ENCODE peak calls at places on chromosomes 4 and X, in four cellular contexts. One of them, this sample, is unnamed.

GRCh38 chr4:7134737-7135388 is 57.5 kb upstream of the SORCS2 start:
- DNase-seq in substantia nigra: no peak
- DNase-seq in Peyer's patch: no peak
- DNase-seq in activated CD4-positive, alpha-beta T cell treated with anti-CD3 and anti-CD28 coated beads, Interleukin-2, amount 50 U/mL, for 48 hours: no peak
- DNase-seq in this sample: no peak

GRCh38 chr4:88503344-88503743 is 20.2 kb downstream of the PYURF start:
- DNase-seq in substantia nigra: no peak
- DNase-seq in Peyer's patch: no peak
- DNase-seq in activated CD4-positive, alpha-beta T cell treated with anti-CD3 and anti-CD28 coated beads, Interleukin-2, amount 50 U/mL, for 48 hours: no peak
- DNase-seq in this sample: no peak

GRCh38 chr4:140790765-140791164 is 34.6 kb upstream of the TBC1D9 start:
- DNase-seq in Peyer's patch: no peak
- DNase-seq in substantia nigra: peak; percentile 6
- DNase-seq in activated CD4-positive, alpha-beta T cell treated with anti-CD3 and anti-CD28 coated beads, Interleukin-2, amount 50 U/mL, for 48 hours: no peak
- DNase-seq in this sample: no peak

GRCh38 chrX:47529548-47529947 is 31.5 kb upstream of the ARAF start:
- DNase-seq in substantia nigra: no peak
- DNase-seq in Peyer's patch: no peak
- DNase-seq in activated CD4-positive, alpha-beta T cell treated with anti-CD3 and anti-CD28 coated beads, Interleukin-2, amount 50 U/mL, for 48 hours: no peak
- DNase-seq in this sample: no peak

GRCh38 chr4:5710962-5711478 is at the start of gene EVC:
- DNase-seq in Peyer's patch: peak; percentile 60
- DNase-seq in substantia nigra: no peak
- DNase-seq in activated CD4-positive, alpha-beta T cell treated with anti-CD3 and anti-CD28 coated beads, Interleukin-2, amount 50 U/mL, for 48 hours: peak; percentile 38
- DNase-seq in this sample: peak; percentile 83

GRCh38 chr4:28443786-28444412 is 1583.3 kb downstream of the STIM2 start:
- DNase-seq in Peyer's patch: no peak
- DNase-seq in activated CD4-positive, alpha-beta T cell treated with anti-CD3 and anti-CD28 coated beads, Interleukin-2, amount 50 U/mL, for 48 hours: no peak
- DNase-seq in substantia nigra: no peak
- DNase-seq in this sample: no peak

GRCh38 chr4:57023104-57023503 is 44.4 kb downstream of the POLR2B start:
- DNase-seq in activated CD4-positive, alpha-beta T cell treated with anti-CD3 and anti-CD28 coated beads, Interleukin-2, amount 50 U/mL, for 48 hours: no peak
- DNase-seq in substantia nigra: no peak
- DNase-seq in Peyer's patch: no peak
- DNase-seq in this sample: peak; percentile 83

GRCh38 chrX:154322890-154323289 is 27.3 kb downstream of the TKTL1 start:
- DNase-seq in activated CD4-positive, alpha-beta T cell treated with anti-CD3 and anti-CD28 coated beads, Interleukin-2, amount 50 U/mL, for 48 hours: no peak
- DNase-seq in Peyer's patch: no peak
- DNase-seq in substantia nigra: no peak
- DNase-seq in this sample: no peak

GRCh38 chr4:82811392-82811791 is 12.8 kb upstream of the SCD5 start:
- DNase-seq in Peyer's patch: no peak
- DNase-seq in substantia nigra: no peak
- DNase-seq in activated CD4-positive, alpha-beta T cell treated with anti-CD3 and anti-CD28 coated beads, Interleukin-2, amount 50 U/mL, for 48 hours: no peak
- DNase-seq in this sample: no peak

GRCh38 chr4:139720806-139721205 is 55.2 kb downstream of the MGST2 start:
- DNase-seq in substantia nigra: no peak
- DNase-seq in activated CD4-positive, alpha-beta T cell treated with anti-CD3 and anti-CD28 coated beads, Interleukin-2, amount 50 U/mL, for 48 hours: no peak
- DNase-seq in Peyer's patch: no peak
- DNase-seq in this sample: no peak

GRCh38 chrX:1327651-1328304 is 8.8 kb upstream of the IL3RA start:
- DNase-seq in activated CD4-positive, alpha-beta T cell treated with anti-CD3 and anti-CD28 coated beads, Interleukin-2, amount 50 U/mL, for 48 hours: no peak
- DNase-seq in substantia nigra: no peak
- DNase-seq in Peyer's patch: no peak
- DNase-seq in this sample: no peak

GRCh38 chrX:110036162-110037033 is 33.5 kb downstream of the TMEM164 start:
- DNase-seq in activated CD4-positive, alpha-beta T cell treated with anti-CD3 and anti-CD28 coated beads, Interleukin-2, amount 50 U/mL, for 48 hours: no peak
- DNase-seq in substantia nigra: no peak
- DNase-seq in Peyer's patch: no peak
- DNase-seq in this sample: no peak

GRCh38 chr4:146183209-146183608 is 7.7 kb downstream of the LSM6 start:
- DNase-seq in substantia nigra: no peak
- DNase-seq in activated CD4-positive, alpha-beta T cell treated with anti-CD3 and anti-CD28 coated beads, Interleukin-2, amount 50 U/mL, for 48 hours: no peak
- DNase-seq in Peyer's patch: no peak
- DNase-seq in this sample: no peak

GRCh38 chr4:81069706-81070331 is 39.3 kb downstream of the BMP3 start:
- DNase-seq in activated CD4-positive, alpha-beta T cell treated with anti-CD3 and anti-CD28 coated beads, Interleukin-2, amount 50 U/mL, for 48 hours: peak; percentile 43
- DNase-seq in Peyer's patch: peak; percentile 44
- DNase-seq in substantia nigra: peak; percentile 34
- DNase-seq in this sample: peak; percentile 91

GRCh38 chr4:14908635-14909034 is 93.6 kb upstream of the CPEB2 start:
- DNase-seq in Peyer's patch: no peak
- DNase-seq in substantia nigra: no peak
- DNase-seq in activated CD4-positive, alpha-beta T cell treated with anti-CD3 and anti-CD28 coated beads, Interleukin-2, amount 50 U/mL, for 48 hours: no peak
- DNase-seq in this sample: no peak

GRCh38 chr4:150743564-150744342 is 161.8 kb downstream of the MAB21L2 start:
- DNase-seq in substantia nigra: no peak
- DNase-seq in activated CD4-positive, alpha-beta T cell treated with anti-CD3 and anti-CD28 coated beads, Interleukin-2, amount 50 U/mL, for 48 hours: no peak
- DNase-seq in Peyer's patch: no peak
- DNase-seq in this sample: peak; percentile 10

GRCh38 chr4:184424993-184425758 is 49.2 kb downstream of the IRF2 start:
- DNase-seq in activated CD4-positive, alpha-beta T cell treated with anti-CD3 and anti-CD28 coated beads, Interleukin-2, amount 50 U/mL, for 48 hours: no peak
- DNase-seq in Peyer's patch: no peak
- DNase-seq in substantia nigra: no peak
- DNase-seq in this sample: peak; percentile 23

GRCh38 chrX:128156204-128156603 is 104.0 kb upstream of the ACTRT1 start:
- DNase-seq in activated CD4-positive, alpha-beta T cell treated with anti-CD3 and anti-CD28 coated beads, Interleukin-2, amount 50 U/mL, for 48 hours: no peak
- DNase-seq in Peyer's patch: no peak
- DNase-seq in substantia nigra: no peak
- DNase-seq in this sample: no peak

GRCh38 chrX:129701624-129702069 is 37.1 kb upstream of the XPNPEP2 start:
- DNase-seq in Peyer's patch: no peak
- DNase-seq in activated CD4-positive, alpha-beta T cell treated with anti-CD3 and anti-CD28 coated beads, Interleukin-2, amount 50 U/mL, for 48 hours: no peak
- DNase-seq in substantia nigra: no peak
- DNase-seq in this sample: peak; percentile 90

GRCh38 chr4:107734120-107734519 is 14.1 kb upstream of the PAPSS1 start:
- DNase-seq in substantia nigra: no peak
- DNase-seq in activated CD4-positive, alpha-beta T cell treated with anti-CD3 and anti-CD28 coated beads, Interleukin-2, amount 50 U/mL, for 48 hours: no peak
- DNase-seq in Peyer's patch: no peak
- DNase-seq in this sample: peak; percentile 31

GRCh38 chrX:69189972-69190371 is 24.7 kb upstream of the PJA1 start:
- DNase-seq in substantia nigra: no peak
- DNase-seq in activated CD4-positive, alpha-beta T cell treated with anti-CD3 and anti-CD28 coated beads, Interleukin-2, amount 50 U/mL, for 48 hours: no peak
- DNase-seq in Peyer's patch: no peak
- DNase-seq in this sample: no peak

GRCh38 chr4:153880983-153881382 is 92.1 kb upstream of the SFRP2 start:
- DNase-seq in Peyer's patch: no peak
- DNase-seq in substantia nigra: no peak
- DNase-seq in activated CD4-positive, alpha-beta T cell treated with anti-CD3 and anti-CD28 coated beads, Interleukin-2, amount 50 U/mL, for 48 hours: no peak
- DNase-seq in this sample: no peak

GRCh38 chr4:150668824-150669223 is 86.9 kb downstream of the MAB21L2 start:
- DNase-seq in Peyer's patch: no peak
- DNase-seq in activated CD4-positive, alpha-beta T cell treated with anti-CD3 and anti-CD28 coated beads, Interleukin-2, amount 50 U/mL, for 48 hours: no peak
- DNase-seq in substantia nigra: no peak
- DNase-seq in this sample: no peak

GRCh38 chr4:38803833-38804653 is 548 bp downstream of the TLR1 start:
- DNase-seq in substantia nigra: peak; percentile 17
- DNase-seq in Peyer's patch: no peak
- DNase-seq in activated CD4-positive, alpha-beta T cell treated with anti-CD3 and anti-CD28 coated beads, Interleukin-2, amount 50 U/mL, for 48 hours: peak; percentile 12
- DNase-seq in this sample: no peak

GRCh38 chrX:97616883-97617510 is 733.3 kb downstream of the RPA4 start:
- DNase-seq in substantia nigra: no peak
- DNase-seq in Peyer's patch: no peak
- DNase-seq in activated CD4-positive, alpha-beta T cell treated with anti-CD3 and anti-CD28 coated beads, Interleukin-2, amount 50 U/mL, for 48 hours: no peak
- DNase-seq in this sample: peak; percentile 63

GRCh38 chr4:77385124-77385969 is 220.3 kb upstream of the CXCL13 start:
- DNase-seq in substantia nigra: peak; percentile 30
- DNase-seq in Peyer's patch: peak; percentile 60
- DNase-seq in activated CD4-positive, alpha-beta T cell treated with anti-CD3 and anti-CD28 coated beads, Interleukin-2, amount 50 U/mL, for 48 hours: peak; percentile 61
- DNase-seq in this sample: peak; percentile 73

GRCh38 chr4:170736710-170737109 is 647.0 kb upstream of the AADAT start:
- DNase-seq in Peyer's patch: no peak
- DNase-seq in activated CD4-positive, alpha-beta T cell treated with anti-CD3 and anti-CD28 coated beads, Interleukin-2, amount 50 U/mL, for 48 hours: no peak
- DNase-seq in substantia nigra: no peak
- DNase-seq in this sample: no peak

GRCh38 chrX:15299945-15300851 is 15.2 kb downstream of the ASB11 start:
- DNase-seq in Peyer's patch: no peak
- DNase-seq in substantia nigra: no peak
- DNase-seq in activated CD4-positive, alpha-beta T cell treated with anti-CD3 and anti-CD28 coated beads, Interleukin-2, amount 50 U/mL, for 48 hours: no peak
- DNase-seq in this sample: no peak

GRCh38 chrX:13938766-13939530 is 90.7 kb downstream of the GEMIN8 start:
- DNase-seq in activated CD4-positive, alpha-beta T cell treated with anti-CD3 and anti-CD28 coated beads, Interleukin-2, amount 50 U/mL, for 48 hours: no peak
- DNase-seq in Peyer's patch: no peak
- DNase-seq in substantia nigra: peak; percentile 21
- DNase-seq in this sample: peak; percentile 11